ENCODE peak calls at places on chromosomes 7 and 10, in four cellular contexts. U is brain microvascular endothelial cell, G is SW480, R is Calu3. Q is an unnamed sample.

GRCh38 chr10:49161411-49161997 is 26.7 kb downstream of the TMEM273 start:
- DNase-seq in U (peak), G (peak), R (no peak), Q (no peak)

GRCh38 chr10:85610381-85611092 is 756.1 kb downstream of the GRID1 start:
- DNase-seq in U (no peak), G (no peak), R (no peak), Q (no peak)

GRCh38 chr10:109432281-109432680 is 491.0 kb downstream of the XPNPEP1 start:
- DNase-seq in U (no peak), G (no peak), R (no peak), Q (no peak)

GRCh38 chr7:151829707-151830106 is 47.2 kb downstream of the PRKAG2 start:
- DNase-seq in U (no peak), G (no peak), R (no peak), Q (no peak)

GRCh38 chr7:45082831-45083331 is 5.9 kb downstream of the NACAD start:
- DNase-seq in U (no peak), G (no peak), R (peak), Q (no peak)

GRCh38 chr10:95755511-95756004 is 405 bp upstream of the ENTPD1 start:
- DNase-seq in U (no peak), G (peak), R (peak), Q (no peak)

GRCh38 chr10:22710139-22710745 is 4.1 kb downstream of the PIP4K2A start:
- DNase-seq in U (no peak), G (no peak), R (no peak), Q (no peak)

GRCh38 chr7:92634125-92634710 is 44.0 kb upstream of the FAM133B start:
- DNase-seq in U (no peak), G (peak), R (no peak), Q (no peak)

GRCh38 chr10:123854498-123854897 is 37.1 kb downstream of the CPXM2 start:
- DNase-seq in U (no peak), G (no peak), R (no peak), Q (no peak)

GRCh38 chr7:26673858-26674257 is 190.5 kb downstream of the SKAP2 start:
- DNase-seq in U (no peak), G (no peak), R (no peak), Q (no peak)

GRCh38 chr10:96906864-96907263 is 74.8 kb downstream of the LCOR start:
- DNase-seq in U (no peak), G (no peak), R (no peak), Q (no peak)

GRCh38 chr7:134442441-134443220 is 16.3 kb downstream of the AKR1B1 start:
- DNase-seq in U (no peak), G (no peak), R (no peak), Q (no peak)

GRCh38 chr10:33073641-33074410 is 115.8 kb upstream of the ITGB1 start:
- DNase-seq in U (no peak), G (no peak), R (no peak), Q (no peak)

GRCh38 chr7:128409435-128410091 is at the start of gene IMPDH1:
- DNase-seq in U (peak), G (peak), R (peak), Q (peak)

GRCh38 chr10:79316671-79317431 is 30.4 kb upstream of the PPIF start:
- DNase-seq in U (no peak), G (peak), R (no peak), Q (no peak)

GRCh38 chr10:93368210-93368609 is 113.9 kb downstream of the MYOF start:
- DNase-seq in U (no peak), G (no peak), R (no peak), Q (no peak)

GRCh38 chr7:158828343-158829020 is 827 bp downstream of the ESYT2 start:
- DNase-seq in U (no peak), G (no peak), R (peak), Q (no peak)

GRCh38 chr10:96570512-96570911 is 16.3 kb downstream of the TM9SF3 start:
- DNase-seq in U (no peak), G (no peak), R (no peak), Q (no peak)

GRCh38 chr10:3407208-3407607 is 234.6 kb upstream of the PITRM1 start:
- DNase-seq in U (no peak), G (no peak), R (no peak), Q (no peak)

GRCh38 chr10:79404231-79404609 is 41.2 kb downstream of the ZCCHC24 start:
- DNase-seq in U (no peak), G (peak), R (no peak), Q (no peak)

GRCh38 chr10:6201511-6201975 is 1.2 kb upstream of the PFKFB3 start:
- DNase-seq in U (no peak), G (peak), R (peak), Q (peak)

GRCh38 chr10:86024555-86025001 is 342.0 kb downstream of the GRID1 start:
- DNase-seq in U (no peak), G (no peak), R (no peak), Q (no peak)

Q was measured in mesothelial cell of epicardium.